ENCODE peak calls at places on chromosome 12, in nine cellular contexts. G, Q, O, R, F, D, P, C and A are unnamed samples.
A peak's percentile ranks its signal among the peaks of the same experiment; 100 is the strongest.

GRCh38 chr12:89947437-89948265 is 239.0 kb upstream of the ATP2B1 start:
- DNase-seq in G (peak; percentile 25), Q (no peak), O (peak; percentile 95), R (no peak), F (no peak), D (no peak), P (peak; percentile 38), C (no peak), A (no peak)

GRCh38 chr12:77152623-77153193 is 87.3 kb upstream of the E2F7 start:
- DNase-seq in G (peak; percentile 19), Q (no peak), O (peak; percentile 56), R (no peak), F (no peak), D (no peak), P (peak; percentile 18), C (no peak), A (no peak)

GRCh38 chr12:67594888-67595287 is 53.7 kb upstream of the DYRK2 start:
- DNase-seq in G (no peak), Q (no peak), O (no peak), R (no peak), F (no peak), D (no peak), P (no peak), C (no peak), A (no peak)

GRCh38 chr12:114762490-114763110 is 78.6 kb upstream of the TBX3 start:
- DNase-seq in G (no peak), Q (no peak), O (peak; percentile 95), R (no peak), F (peak; percentile 24), D (no peak), P (no peak), C (no peak), A (no peak)

GRCh38 chr12:81896771-81897170 is 137.6 kb upstream of the PPFIA2 start:
- DNase-seq in G (no peak), Q (no peak), O (no peak), R (no peak), F (no peak), D (no peak), P (no peak), C (no peak), A (peak; percentile 0)

GRCh38 chr12:50862316-50862715 is 19.6 kb downstream of the TMPRSS12 start:
- DNase-seq in G (no peak), Q (no peak), O (peak; percentile 77), R (no peak), F (no peak), D (no peak), P (peak; percentile 8), C (no peak), A (no peak)

GRCh38 chr12:121538699-121539061 is 42.1 kb downstream of the KDM2B start:
- DNase-seq in G (no peak), Q (peak; percentile 49), O (peak; percentile 29), R (no peak), F (no peak), D (no peak), P (no peak), C (no peak), A (no peak)

GRCh38 chr12:93825501-93825888 is 148.3 kb downstream of the CRADD start:
- DNase-seq in G (no peak), Q (no peak), O (no peak), R (no peak), F (no peak), D (no peak), P (no peak), C (no peak), A (no peak)

GRCh38 chr12:45409966-45410365 is 194.1 kb downstream of the ANO6 start:
- DNase-seq in G (peak; percentile 31), Q (no peak), O (peak; percentile 93), R (no peak), F (no peak), D (no peak), P (no peak), C (no peak), A (no peak)

GRCh38 chr12:2288471-2288870 is 235.7 kb downstream of the CACNA1C start:
- DNase-seq in G (no peak), Q (no peak), O (no peak), R (no peak), F (no peak), D (no peak), P (no peak), C (no peak), A (no peak)

GRCh38 chr12:7242176-7243101 is 53.0 kb downstream of the PEX5 start:
- DNase-seq in G (no peak), Q (no peak), O (no peak), R (no peak), F (no peak), D (no peak), P (no peak), C (no peak), A (no peak)

GRCh38 chr12:117361312-117361670 is at the start of gene NOS1:
- DNase-seq in G (no peak), Q (no peak), O (no peak), R (no peak), F (no peak), D (no peak), P (no peak), C (no peak), A (no peak)

GRCh38 chr12:46373303-46374182 is 970 bp upstream of the SLC38A2 start:
- DNase-seq in G (peak; percentile 69), Q (peak; percentile 53), O (peak; percentile 68), R (peak; percentile 28), F (peak; percentile 51), D (peak; percentile 36), P (no peak), C (peak; percentile 91), A (peak; percentile 41)

GRCh38 chr12:48954781-48955501 is 2.3 kb downstream of the ARF3 start:
- DNase-seq in G (no peak), Q (no peak), O (no peak), R (no peak), F (no peak), D (no peak), P (no peak), C (no peak), A (no peak)

GRCh38 chr12:62291888-62292760 is 31.9 kb downstream of the USP15 start:
- DNase-seq in G (no peak), Q (no peak), O (peak; percentile 43), R (no peak), F (no peak), D (no peak), P (no peak), C (no peak), A (no peak)

GRCh38 chr12:115508990-115509389 is 768.5 kb downstream of the MED13L start:
- DNase-seq in G (no peak), Q (no peak), O (no peak), R (no peak), F (no peak), D (no peak), P (no peak), C (no peak), A (no peak)

DNA sequence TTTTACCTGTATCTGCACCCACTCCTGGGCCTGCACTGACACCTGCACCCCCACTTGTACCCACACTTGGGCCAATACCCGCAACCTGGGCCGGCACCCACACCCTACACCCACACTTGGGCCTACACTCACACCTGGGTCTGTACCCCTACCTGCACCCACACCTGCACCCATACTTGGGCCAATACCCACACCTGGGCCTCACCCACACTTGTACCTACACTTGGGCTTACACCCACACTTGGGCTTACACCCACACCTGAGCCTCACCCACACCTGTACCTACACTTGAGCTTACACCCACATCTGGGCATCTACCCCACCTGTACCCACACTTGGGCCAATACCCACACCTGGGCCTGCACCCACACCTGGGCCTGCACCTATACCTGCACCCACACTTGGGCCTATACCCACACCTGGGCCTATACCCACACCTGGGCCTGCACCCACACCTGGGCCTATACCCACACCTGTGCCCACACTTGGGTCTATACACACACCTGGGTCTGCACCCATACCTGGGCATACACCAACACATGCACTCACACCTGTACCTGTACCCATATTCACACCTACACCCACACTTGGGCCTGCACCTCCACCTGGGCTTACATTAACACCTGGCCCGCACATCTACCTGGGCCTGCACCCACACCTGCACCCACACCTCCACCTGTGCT is 39.2 kb downstream of the DAO start:
- DNase-seq in G (no peak), Q (no peak), O (no peak), R (no peak), F (no peak), D (no peak), P (no peak), C (peak; percentile 35), A (no peak)
- H3K27ac ChIP-seq in G (no peak overlapping the region), Q (no peak overlapping the region), O (no peak overlapping the region), R (no peak overlapping the region), F (no peak overlapping the region), D (no peak overlapping the region), P (no peak overlapping the region), C (no peak overlapping the region), A (no peak overlapping the region)

GRCh38 chr12:111870216-111870615 is 28.2 kb downstream of the MAPKAPK5 start:
- DNase-seq in G (no peak), Q (no peak), O (no peak), R (no peak), F (no peak), D (no peak), P (no peak), C (no peak), A (no peak)
- H3K27ac ChIP-seq in G (no peak overlapping the region), Q (no peak overlapping the region), O (no peak overlapping the region), R (no peak overlapping the region), F (no peak overlapping the region), D (no peak overlapping the region), P (no peak overlapping the region), C (no peak overlapping the region), A (no peak overlapping the region)

DNA sequence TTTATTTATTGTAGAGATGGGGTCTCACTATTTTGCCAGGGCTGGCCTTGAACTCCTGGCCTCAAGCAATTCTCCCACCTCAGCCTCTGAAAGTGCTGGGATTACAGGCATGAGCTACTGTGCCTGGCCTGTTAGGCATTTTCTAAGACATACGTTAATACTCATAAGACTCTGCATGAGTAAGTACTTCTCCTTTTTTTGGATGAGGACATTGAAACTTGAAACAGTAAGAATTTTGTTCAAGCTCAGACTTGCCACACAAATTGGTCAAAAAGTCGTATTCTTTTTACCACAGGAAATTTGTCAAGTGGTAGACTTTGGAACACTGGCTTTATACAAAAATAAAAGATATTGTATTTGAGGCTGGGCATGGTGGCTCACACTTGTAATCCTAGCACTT is 187.4 kb upstream of the RASSF8 start:
- DNase-seq in G (no peak), Q (no peak), O (peak; percentile 55), R (no peak), F (no peak), D (no peak), P (no peak), C (no peak), A (no peak)
- H3K27ac ChIP-seq in G (no peak overlapping the region), Q (no peak overlapping the region), O (no peak overlapping the region), R (no peak overlapping the region), F (no peak overlapping the region), D (no peak overlapping the region), P (no peak overlapping the region), C (no peak overlapping the region), A (no peak overlapping the region)

DNA sequence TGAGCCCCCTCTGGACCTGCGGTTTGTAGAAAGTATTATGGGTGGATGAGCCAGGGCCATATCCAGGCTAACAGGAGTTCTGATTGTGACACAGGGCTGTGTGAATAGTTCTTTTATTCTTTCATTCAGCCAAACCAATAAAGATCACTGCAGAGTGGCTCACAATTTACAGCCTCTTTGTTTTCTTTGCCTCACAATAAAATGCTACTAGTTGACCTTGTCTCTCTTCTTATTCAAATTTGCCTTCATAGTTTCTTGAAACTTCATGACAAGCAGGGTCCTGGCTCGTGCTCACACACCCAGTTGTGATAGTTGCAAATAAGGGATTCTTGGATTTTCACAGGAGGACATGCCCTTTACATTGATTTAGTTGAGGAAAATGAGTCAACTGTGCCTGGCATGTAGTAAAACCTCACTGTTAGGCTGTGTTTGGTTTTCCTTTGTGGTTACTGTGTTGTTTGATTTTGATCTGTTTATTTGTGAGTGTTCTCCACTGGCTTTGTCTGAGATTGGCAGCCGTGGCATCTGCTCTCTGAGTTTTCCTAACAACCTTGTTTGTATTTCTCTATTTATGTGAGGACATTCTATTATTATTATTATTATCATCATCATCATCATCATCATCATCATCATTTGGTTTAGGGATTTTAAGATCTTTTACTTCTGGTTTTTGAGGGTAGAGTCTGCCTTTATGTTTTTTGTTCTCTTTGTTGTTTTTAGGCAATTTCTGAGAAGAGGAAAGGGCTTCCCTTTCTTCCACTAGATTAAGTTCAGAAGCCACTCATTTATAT is 2.7 kb upstream of the KRT6B start:
- DNase-seq in G (no peak), Q (no peak), O (no peak), R (no peak), F (no peak), D (no peak), P (peak; percentile 70), C (no peak), A (no peak)
- H3K27ac ChIP-seq in G (no peak overlapping the region), Q (no peak overlapping the region), O (no peak overlapping the region), R (no peak overlapping the region), F (no peak overlapping the region), D (no peak overlapping the region), P (no peak overlapping the region), C (no peak overlapping the region), A (no peak overlapping the region)